ENCODE peak calls at places on chromosome 14, in five cellular contexts. Z, K, U, V and J are unnamed samples.

GRCh38 chr14:58492044-58492443 is 64.5 kb downstream of the KIAA0586 start:
- DNase-seq in Z (no peak), K (no peak), V (no peak), U (no peak), J (no peak)

GRCh38 chr14:91898256-91898843 is 31.0 kb upstream of the TC2N start:
- DNase-seq in K (no peak), U (no peak), V (no peak), Z (no peak), J (no peak)

GRCh38 chr14:50910495-50911420 is 33.5 kb downstream of the PYGL start:
- DNase-seq in K (no peak), V (no peak), U (no peak), Z (no peak), J (no peak)

GRCh38 chr14:31927348-31927826 is 149.7 kb upstream of the ARHGAP5 start:
- DNase-seq in K (no peak), V (no peak), Z (peak), U (peak), J (peak)

GRCh38 chr14:92986254-92987147 is 63.6 kb downstream of the CHGA start:
- DNase-seq in K (no peak), Z (peak), V (no peak), U (peak), J (peak)

GRCh38 chr14:75246546-75247285 is 31.9 kb upstream of the FOS start:
- DNase-seq in V (no peak), U (no peak), Z (no peak), K (no peak), J (no peak)

GRCh38 chr14:69695664-69696527 is 71.0 kb upstream of the SRSF5 start:
- DNase-seq in U (no peak), V (no peak), Z (no peak), K (no peak), J (no peak)

GRCh38 chr14:23013056-23014054 is 3.4 kb upstream of the C14orf93 start:
- DNase-seq in K (no peak), V (no peak), Z (no peak), U (no peak), J (no peak)

GRCh38 chr14:54472291-54472690 is 16.5 kb downstream of the GMFB start:
- DNase-seq in V (no peak), K (no peak), U (no peak), Z (no peak), J (no peak)

GRCh38 chr14:76955575-76956252 is 72.8 kb downstream of the IRF2BPL start:
- DNase-seq in V (peak), Z (no peak), U (peak), K (peak), J (peak)

GRCh38 chr14:61636291-61636690 is 59.0 kb upstream of the HIF1A start:
- DNase-seq in V (no peak), U (no peak), Z (no peak), K (no peak), J (no peak)

GRCh38 chr14:92960706-92961566 is 38.0 kb downstream of the CHGA start:
- DNase-seq in U (peak), K (no peak), Z (peak), V (no peak), J (peak)

GRCh38 chr14:97710726-97711125 is 913.5 kb downstream of the VRK1 start:
- DNase-seq in K (no peak), V (no peak), Z (no peak), U (no peak), J (no peak)

GRCh38 chr14:97713023-97713422 is 915.8 kb downstream of the VRK1 start:
- DNase-seq in K (no peak), U (no peak), V (no peak), Z (no peak), J (peak)

GRCh38 chr14:97709552-97709951 is 912.4 kb downstream of the VRK1 start:
- DNase-seq in K (no peak), V (no peak), Z (no peak), U (no peak), J (no peak)

GRCh38 chr14:97707603-97708002 is 910.4 kb downstream of the VRK1 start:
- DNase-seq in V (no peak), Z (no peak), K (no peak), U (no peak), J (no peak)

DNA sequence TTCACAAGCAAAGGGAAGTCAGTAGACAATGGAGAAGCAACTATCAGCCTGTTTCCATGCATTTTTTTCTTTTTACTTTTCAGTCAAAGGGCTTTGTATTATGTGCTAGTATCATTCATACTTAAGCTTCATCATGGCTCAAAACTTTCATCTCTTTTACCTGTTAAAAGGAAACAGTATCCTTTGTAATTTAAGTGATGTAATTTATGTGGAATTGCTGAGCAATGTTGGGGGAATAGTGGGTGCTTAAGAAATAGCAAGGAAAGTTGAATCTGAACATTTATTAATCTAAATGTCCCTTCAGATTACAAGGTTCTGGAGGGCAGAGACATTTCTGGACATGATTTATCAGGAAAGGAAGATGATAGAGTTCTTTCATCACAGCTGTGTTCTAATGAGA is 915.3 kb downstream of the VRK1 start:
- DNase-seq in V (no peak), U (no peak), Z (no peak), K (no peak), J (no peak)
- H3K4me3 ChIP-seq in V (no peak), U (no peak), Z (no peak), K (no peak), J (no peak)

DNA sequence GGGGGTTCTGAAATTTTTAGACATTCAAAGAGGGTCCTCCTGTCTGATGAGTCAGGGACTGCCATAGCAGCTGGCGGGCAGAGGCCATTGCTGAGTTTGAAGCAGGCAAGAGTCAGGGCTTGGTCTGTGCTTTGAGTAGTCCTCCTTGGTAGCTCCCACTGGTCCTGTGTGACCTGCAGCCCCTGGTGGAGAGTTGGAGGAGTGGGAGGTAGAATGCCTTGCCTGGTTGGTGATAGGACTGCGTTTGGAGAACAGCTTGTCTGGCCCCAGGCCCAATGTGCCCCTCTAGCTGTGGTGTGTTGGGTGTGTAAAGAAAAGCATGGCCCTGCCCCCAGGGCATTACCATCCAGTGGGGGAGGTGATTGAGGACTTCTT is 116.7 kb downstream of the BEGAIN start:
- DNase-seq in U (no peak), Z (no peak), K (no peak), V (no peak), J (no peak)
- TF ChIP-seq CTCF in U (peak), Z (no peak), K (no peak), V (no peak), J (no peak)

DNA sequence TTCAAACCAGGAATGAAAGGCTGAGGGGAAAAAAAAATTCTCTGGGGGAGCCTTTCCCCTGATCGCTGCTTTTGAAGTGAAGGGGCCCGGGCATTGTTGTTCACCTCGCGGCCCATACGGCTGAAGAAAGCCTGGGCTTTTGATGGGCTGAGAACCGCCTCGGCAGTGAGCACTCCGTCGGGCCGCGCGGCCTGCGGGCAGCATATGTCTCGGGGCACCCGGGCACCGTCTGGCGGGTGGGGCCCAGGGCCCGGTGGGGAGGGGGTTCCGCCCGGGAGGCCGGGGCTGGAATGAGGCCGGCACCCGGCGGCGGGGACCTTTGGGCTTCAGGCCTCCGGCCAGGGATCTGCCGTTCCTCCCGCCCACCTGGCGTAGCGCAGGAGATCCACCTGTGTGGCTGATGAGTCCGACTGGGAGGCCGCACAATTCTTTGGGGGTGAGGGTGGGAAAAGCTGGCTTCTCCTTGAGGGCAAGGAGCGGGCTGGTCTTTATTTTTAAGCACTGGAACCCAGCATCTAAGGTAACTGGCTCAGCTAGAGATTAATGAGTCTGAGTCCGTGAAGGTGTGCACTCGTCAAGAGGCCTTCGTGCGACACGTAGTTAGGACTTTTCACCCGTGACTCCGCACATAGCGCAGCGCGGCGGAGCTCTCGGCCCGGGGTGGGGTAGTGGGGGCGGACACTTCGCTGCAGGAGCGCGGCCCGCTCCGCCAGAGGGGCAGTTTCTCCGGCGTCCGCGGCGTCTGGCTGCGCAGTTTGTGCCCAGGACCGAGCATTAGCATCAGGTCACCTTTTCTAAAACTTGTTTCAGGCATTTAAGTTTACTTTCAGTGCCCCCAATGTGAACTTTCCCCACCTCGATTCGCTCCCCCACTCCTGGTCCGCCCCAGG is 10.6 kb downstream of the FOXA1 start:
- DNase-seq in U (no peak), K (no peak), V (no peak), Z (no peak), J (no peak)
- H3K4me3 ChIP-seq in U (no peak), K (no peak), V (no peak), Z (peak), J (no peak)

DNA sequence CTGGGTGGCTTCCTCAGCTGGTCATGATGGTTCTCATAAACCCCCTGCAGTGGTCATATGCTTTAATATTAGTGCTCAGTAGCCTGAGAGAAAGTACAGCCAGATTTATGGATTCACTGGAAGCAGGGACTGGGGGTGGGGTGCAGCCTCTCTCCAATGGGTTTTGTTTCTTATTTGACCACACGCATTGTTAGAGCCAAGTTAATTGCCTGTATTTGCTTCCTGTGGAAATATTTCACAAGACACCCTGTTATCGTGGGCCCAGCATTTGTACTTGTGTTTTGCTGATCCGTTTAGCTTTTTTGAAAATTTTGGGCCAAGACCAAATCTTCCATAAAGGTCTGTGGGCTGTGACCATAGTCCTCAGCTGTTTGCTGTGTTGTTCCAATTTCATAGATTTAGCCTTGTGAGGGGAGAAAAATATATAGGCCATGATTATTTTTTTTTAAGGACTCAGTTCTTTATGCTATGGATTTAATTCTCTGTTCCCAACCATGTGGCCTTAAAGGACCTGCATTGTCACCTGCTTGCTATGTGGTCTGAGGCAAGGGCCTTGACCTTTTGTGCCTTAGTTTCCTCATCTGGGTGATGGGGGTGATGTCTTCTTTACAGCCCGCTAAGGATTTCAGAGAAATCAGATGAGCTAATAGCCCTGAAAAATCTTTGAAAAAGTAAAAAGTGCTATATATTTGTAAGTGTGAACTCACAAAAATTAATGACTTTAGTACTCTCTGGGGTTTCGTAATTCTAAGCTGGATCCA is 370.3 kb downstream of the DPF3 start:
- DNase-seq in K (no peak), U (no peak), Z (no peak), V (no peak), J (no peak)
- TF ChIP-seq CTCF in K (no peak), U (no peak), Z (no peak), V (no peak), J (no peak)

DNA sequence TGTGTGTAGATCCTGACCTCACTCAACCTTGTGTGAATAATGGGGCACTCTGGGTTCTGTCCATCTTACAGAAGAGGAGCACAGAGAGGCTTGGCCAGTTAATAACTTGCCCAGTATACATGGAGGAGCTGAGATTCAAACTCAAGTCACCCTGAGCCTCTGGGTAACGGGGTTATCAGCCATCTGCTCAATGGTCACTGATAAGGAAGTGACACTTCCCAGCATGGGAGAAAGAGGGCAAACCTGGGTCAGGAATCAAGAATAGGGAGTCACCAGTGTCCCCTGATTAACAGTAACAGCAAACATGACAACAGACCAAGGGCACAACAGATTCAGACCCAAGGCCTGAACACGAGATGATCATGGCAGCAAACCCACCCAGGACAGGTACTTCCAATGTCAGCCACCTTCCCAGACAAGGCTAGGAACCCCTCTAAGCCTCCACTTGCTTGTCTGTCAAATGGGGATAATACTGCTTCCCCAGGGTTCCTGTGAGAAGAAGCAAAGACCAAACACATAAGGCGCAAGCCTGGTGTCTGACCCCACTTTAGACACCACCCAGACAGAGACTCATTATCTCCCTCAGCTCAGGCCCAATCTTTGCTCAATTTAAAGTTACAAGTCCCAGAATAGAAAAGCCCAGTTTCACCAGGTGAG is 3.6 kb downstream of the CCDC85C start:
- DNase-seq in U (no peak), K (no peak), V (no peak), Z (no peak), J (no peak)
- H3K4me3 ChIP-seq in U (no peak), K (no peak), V (no peak), Z (no peak), J (no peak)